ENCODE peak calls at places on chromosomes 4 and X, in eight cellular contexts. G is AG04450, Y is foreskin fibroblast, T is psoas muscle, N is AG09309, F is fibroblast of pulmonary artery, K is HFF-Myc, R is fibroblast of mammary gland. M is an unnamed sample.

GRCh38 chrX:68942141-68942540 is 113.3 kb downstream of the EFNB1 start:
- DNase-seq in N (no peak), Y (no peak), T (no peak), F (no peak), G (no peak), K (no peak), R (no peak), M (no peak)

GRCh38 chr4:2934077-2934812 is 29.0 kb downstream of the NOP14 start:
- DNase-seq in R (peak), K (no peak), Y (peak), N (no peak), T (peak), G (no peak), F (peak), M (peak)

GRCh38 chr4:38119663-38120374 is 159.6 kb downstream of the PTTG2 start:
- DNase-seq in R (peak), G (peak), K (peak), N (peak), Y (peak), T (no peak), F (no peak), M (peak)

GRCh38 chr4:1413221-1413663 is 7.0 kb upstream of the NKX1-1 start:
- DNase-seq in K (no peak), N (no peak), T (no peak), F (no peak), R (no peak), G (no peak), Y (no peak), M (no peak)

GRCh38 chr4:146975535-146975934 is 29.9 kb upstream of the TTC29 start:
- DNase-seq in Y (no peak), R (no peak), N (no peak), G (no peak), K (no peak), T (no peak), F (no peak), M (no peak)

GRCh38 chr4:173522160-173522873 is 7.7 kb downstream of the HAND2 start:
- DNase-seq in Y (peak), K (peak), R (peak), N (peak), T (peak), F (peak), G (peak), M (peak)

GRCh38 chrX:104488811-104489210 is 77.2 kb upstream of the IL1RAPL2 start:
- DNase-seq in T (no peak), G (no peak), Y (no peak), N (no peak), K (no peak), F (no peak), R (peak), M (peak)

GRCh38 chr4:5019274-5019673 is at the start of gene CYTL1:
- DNase-seq in N (no peak), Y (no peak), K (no peak), R (no peak), T (no peak), G (no peak), F (no peak), M (no peak)

GRCh38 chr4:54096563-54096962 is 3.4 kb upstream of the GSX2 start:
- DNase-seq in R (no peak), T (no peak), G (no peak), K (no peak), F (no peak), Y (no peak), N (no peak), M (no peak)

GRCh38 chr4:185217390-185217985 is 8.1 kb downstream of the SNX25 start:
- DNase-seq in G (no peak), K (no peak), N (no peak), Y (no peak), F (no peak), T (no peak), R (no peak), M (no peak)

GRCh38 chr4:187840814-187841213 is 154.8 kb upstream of the ZFP42 start:
- DNase-seq in F (no peak), T (no peak), K (no peak), G (no peak), N (no peak), R (peak), Y (no peak), M (peak)

GRCh38 chr4:173879286-173879908 is 349.4 kb upstream of the HAND2 start:
- DNase-seq in Y (no peak), F (no peak), K (no peak), R (no peak), G (no peak), N (no peak), T (no peak), M (no peak)

GRCh38 chr4:124025423-124025822 is 628.8 kb downstream of the SPRY1 start:
- DNase-seq in N (no peak), G (no peak), F (no peak), K (no peak), Y (no peak), T (no peak), R (peak), M (no peak)

GRCh38 chrX:1451251-1451675 is 1.4 kb downstream of the ASMTL start:
- DNase-seq in F (no peak), T (no peak), K (no peak), Y (no peak), G (no peak), R (no peak), N (no peak), M (no peak)

GRCh38 chr4:3783691-3784306 is 17.6 kb downstream of the ADRA2C start:
- DNase-seq in N (no peak), T (no peak), F (no peak), R (no peak), Y (no peak), K (no peak), G (no peak), M (no peak)

GRCh38 chr4:67080158-67080557 is 465.1 kb downstream of the CENPC start:
- DNase-seq in T (no peak), R (no peak), G (no peak), K (no peak), F (no peak), N (no peak), Y (no peak), M (no peak)

GRCh38 chrX:37543324-37543723 is 28.1 kb upstream of the LANCL3 start:
- DNase-seq in Y (no peak), T (no peak), R (no peak), G (no peak), K (no peak), N (no peak), F (no peak), M (no peak)

GRCh38 chr4:83248486-83248885 is 36.1 kb downstream of the COQ2 start:
- DNase-seq in K (no peak), R (no peak), N (no peak), G (no peak), T (no peak), F (no peak), Y (no peak), M (peak)

GRCh38 chrX:70054391-70054790 is 4.7 kb upstream of the AWAT2 start:
- DNase-seq in R (no peak), K (no peak), G (no peak), Y (no peak), T (no peak), F (no peak), N (no peak), M (no peak)

GRCh38 chrX:150037041-150037440 is 98.8 kb upstream of the EOLA2 start:
- DNase-seq in N (no peak), F (peak), T (no peak), Y (no peak), G (no peak), R (peak), K (no peak), M (no peak)

GRCh38 chrX:17923546-17923945 is 62.4 kb upstream of the RAI2 start:
- DNase-seq in K (no peak), N (no peak), T (no peak), G (no peak), Y (no peak), R (peak), F (no peak), M (no peak)

GRCh38 chr4:140252144-140252741 is 98.3 kb upstream of the MAML3 start:
- DNase-seq in F (no peak), N (no peak), K (no peak), R (no peak), Y (no peak), T (peak), G (no peak), M (peak)
- H3K4me3 ChIP-seq in F (peak), N (peak), K (peak), R (peak), Y (peak), T (peak), G (peak), M (no peak)

DNA sequence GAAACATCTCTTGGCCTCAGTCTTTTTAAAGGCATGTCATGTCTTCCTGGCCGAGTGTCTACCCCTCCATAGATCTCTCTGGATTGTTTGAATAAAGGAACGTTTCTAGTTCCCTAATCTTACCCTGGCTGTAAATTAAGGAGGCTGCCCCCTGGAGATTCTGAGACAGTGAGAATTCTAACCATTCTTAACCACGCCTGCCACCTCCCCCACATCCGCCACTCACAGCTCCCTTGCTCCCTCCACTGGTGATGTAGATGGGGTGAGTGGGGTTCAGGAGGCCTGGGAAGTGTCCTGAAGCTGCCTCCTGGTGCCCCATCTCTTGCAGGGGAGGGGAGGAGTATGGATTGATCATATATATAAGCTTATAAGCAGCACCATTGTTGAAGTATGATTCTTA is 48.0 kb upstream of the TRIM2 start:
- DNase-seq in F (no peak), Y (no peak), T (no peak), G (no peak), K (no peak), R (no peak), N (no peak), M (no peak)
- TF ChIP-seq CTCF in F (no peak), Y (no peak), T (no peak), G (peak), K (no peak), R (no peak), N (no peak), M (no peak)

DNA sequence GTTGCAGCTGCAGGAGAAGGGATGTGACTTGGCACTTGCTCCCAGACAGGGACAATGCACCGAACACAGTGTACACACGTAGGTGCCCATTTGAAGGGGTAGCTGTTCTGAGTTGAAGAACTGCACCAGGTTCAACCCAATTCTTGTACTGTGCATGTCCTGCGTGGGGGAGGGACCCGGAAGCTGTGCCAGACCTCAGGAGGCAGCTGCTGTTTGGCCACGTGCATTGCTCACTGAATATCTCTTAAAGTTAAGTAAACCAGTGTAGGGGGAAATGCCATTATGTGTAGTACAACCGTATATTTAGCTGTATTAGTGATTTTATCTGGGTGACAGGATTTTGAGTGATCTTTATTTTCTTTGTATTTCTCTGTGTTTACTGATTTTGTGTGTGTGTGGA is 12.0 kb upstream of the RBBP7 start:
- DNase-seq in N (no peak), G (no peak), F (peak), T (peak), R (no peak), K (no peak), Y (no peak), M (peak)
- H3K4me3 ChIP-seq in N (peak), G (peak), F (peak), T (peak), R (peak), K (peak), Y (peak), M (no peak)

DNA sequence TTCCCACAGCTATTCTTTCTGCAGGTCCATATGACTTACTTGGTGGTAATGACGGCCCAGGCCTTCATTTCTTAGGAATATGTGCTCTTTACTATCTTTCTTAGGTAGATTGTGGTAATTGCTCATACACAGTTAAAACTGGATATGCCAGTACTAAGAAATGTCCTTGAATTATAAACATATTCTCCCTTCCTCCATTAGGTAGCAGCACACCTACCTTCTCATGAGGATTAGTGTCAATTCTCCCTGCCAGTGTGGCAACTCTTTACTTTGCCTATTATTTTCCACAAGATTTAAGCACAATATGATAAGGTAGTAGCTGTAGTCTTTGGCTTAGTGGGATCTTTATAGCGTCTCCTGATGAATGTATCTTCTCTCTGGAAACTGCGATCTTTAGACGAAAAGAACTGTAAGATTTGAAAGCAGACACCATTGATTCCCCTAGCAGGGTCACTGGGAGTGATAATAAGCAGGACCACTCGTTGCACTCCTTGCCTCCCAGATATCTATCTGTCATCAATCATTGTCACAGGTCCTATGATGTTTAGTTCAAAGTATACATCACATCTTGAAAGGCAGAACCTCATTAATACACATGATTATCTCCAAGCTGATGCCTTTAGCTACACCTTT is 1240.7 kb downstream of the C4orf33 start:
- DNase-seq in N (no peak), Y (peak), G (no peak), F (peak), T (no peak), K (no peak), R (peak), M (peak)
- TF ChIP-seq CTCF in N (peak), Y (peak), G (peak), F (peak), T (no peak), K (peak), R (peak), M (peak)

GRCh38 chrX:30673884-30674598 is 20.8 kb downstream of the GK start:
- DNase-seq in K (no peak), Y (no peak), G (no peak), N (no peak), F (no peak), T (no peak), R (no peak), M (no peak)

GRCh38 chrX:30679369-30679768 is 26.1 kb downstream of the GK start:
- DNase-seq in T (no peak), F (no peak), K (no peak), Y (no peak), N (no peak), R (no peak), G (no peak), M (no peak)

GRCh38 chrX:30680618-30681017 is 27.4 kb downstream of the GK start:
- DNase-seq in R (no peak), Y (no peak), F (no peak), T (no peak), N (no peak), K (no peak), G (no peak), M (no peak)

GRCh38 chrX:30673405-30673804 is 20.2 kb downstream of the GK start:
- DNase-seq in T (no peak), G (no peak), N (no peak), K (no peak), R (no peak), F (no peak), Y (no peak), M (no peak)

DNA sequence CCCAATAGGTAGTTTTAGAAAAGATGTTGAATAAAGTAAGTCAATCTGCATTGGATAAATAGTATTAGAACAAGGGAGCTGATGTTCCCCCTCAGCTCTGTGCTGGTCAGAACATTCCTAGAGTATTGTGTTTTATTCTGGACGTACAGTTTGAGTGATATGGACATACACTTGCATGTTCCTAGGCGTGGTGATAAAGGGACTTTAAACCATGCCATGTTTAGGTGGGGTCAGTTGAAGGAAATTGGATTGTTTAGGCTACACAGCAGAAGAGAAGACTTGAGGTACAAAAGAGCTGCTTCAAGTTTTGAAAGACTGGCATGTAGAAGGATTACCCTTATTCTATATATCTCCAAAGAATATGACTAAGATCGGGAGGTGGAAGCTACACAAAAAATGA is 21.6 kb downstream of the GK start:
- DNase-seq in Y (no peak), N (no peak), G (no peak), T (no peak), K (no peak), R (no peak), F (no peak), M (no peak)
- H3K4me3 ChIP-seq in Y (no peak), N (no peak), G (no peak), T (no peak), K (no peak), R (no peak), F (no peak), M (no peak)

DNA sequence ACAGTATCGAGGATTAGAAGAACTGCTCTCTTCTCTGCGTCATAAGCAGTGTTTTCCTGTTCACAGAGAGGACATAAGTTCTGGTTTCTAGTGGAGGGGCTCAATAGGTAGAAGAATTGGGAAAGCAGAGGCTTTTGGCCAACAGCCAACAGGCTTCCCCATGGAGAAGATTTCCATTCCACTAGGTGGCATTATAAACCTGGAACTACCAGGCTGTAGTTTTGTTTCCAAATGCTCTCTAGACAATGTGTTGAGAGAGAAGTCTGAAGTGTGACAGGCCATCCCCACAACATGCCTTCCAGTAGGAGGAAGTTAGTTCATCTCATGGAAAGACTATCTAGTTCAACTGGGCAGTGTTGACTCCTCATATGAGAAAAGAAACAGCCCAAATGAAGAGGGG is 63.8 kb upstream of the ANXA10 start:
- DNase-seq in T (no peak), K (peak), Y (no peak), N (no peak), R (peak), F (peak), G (no peak), M (peak)
- TF ChIP-seq CTCF in T (peak), K (peak), Y (no peak), N (peak), R (peak), F (peak), G (peak), M (peak)

M was measured in epithelial cell of esophagus.